ENCODE peak calls at places on chromosomes 1 and 21, in seven cellular contexts. T is tibial nerve; F is stimulated activated naive CD8-positive, alpha-beta T cell treated with anti-CD3 and anti-CD28 coated beads, Interleukin-15, amount 100 ng/mL, for 72 hours; B is sigmoid colon; J is NCI-H774; M is HCT116; W is Right ventricle myocardium superior. I is an unnamed sample.

GRCh38 chr1:169874229-169874628 is 19.5 kb downstream of the SCYL3 start:
- DNase-seq in T (no peak), F (no peak), B (no peak), J (no peak), M (no peak), W (no peak), I (peak; percentile 56)

GRCh38 chr1:215728206-215728605 is 161.1 kb downstream of the KCTD3 start:
- DNase-seq in T (no peak), F (no peak), B (no peak), J (no peak), M (no peak), W (no peak), I (no peak)

GRCh38 chr1:43868741-43869067 is 64.9 kb upstream of the ARTN start:
- DNase-seq in T (peak; percentile 19), F (no peak), B (no peak), J (no peak), M (no peak), W (no peak), I (peak; percentile 84)

GRCh38 chr1:19582318-19582717 is 61.8 kb upstream of the NBL1 start:
- DNase-seq in T (peak; percentile 34), F (peak; percentile 81), B (no peak), J (no peak), M (peak; percentile 60), W (peak; percentile 60), I (no peak)

GRCh38 chr1:108692724-108693655 is 880 bp downstream of the PRPF38B start:
- DNase-seq in T (peak; percentile 54), F (peak; percentile 85), B (peak; percentile 76), J (peak; percentile 9), M (peak; percentile 41), W (peak; percentile 51), I (peak; percentile 78)

GRCh38 chr1:234235373-234235772 is 137.9 kb upstream of the COA6 start:
- DNase-seq in T (no peak), F (no peak), B (no peak), J (no peak), M (no peak), W (no peak), I (no peak)

GRCh38 chr1:107782192-107782845 is 182.7 kb downstream of the VAV3 start:
- DNase-seq in T (peak; percentile 85), F (peak; percentile 32), B (no peak), J (peak; percentile 45), M (peak; percentile 34), W (no peak), I (peak; percentile 77)

GRCh38 chr1:41743361-41743760 is 175.4 kb downstream of the HIVEP3 start:
- DNase-seq in T (no peak), F (no peak), B (no peak), J (no peak), M (no peak), W (no peak), I (no peak)

GRCh38 chr21:38277501-38278111 is 20.8 kb downstream of the KCNJ15 start:
- DNase-seq in T (peak; percentile 60), F (no peak), B (peak; percentile 76), J (no peak), M (no peak), W (no peak), I (peak; percentile 99)

GRCh38 chr1:224203243-224204016 is 20.4 kb downstream of the DEGS1 start:
- DNase-seq in T (peak; percentile 39), F (no peak), B (peak; percentile 70), J (no peak), M (no peak), W (peak; percentile 65), I (peak; percentile 67)

GRCh38 chr1:7613851-7614205 is 157.3 kb upstream of the VAMP3 start:
- DNase-seq in T (no peak), F (no peak), B (peak; percentile 32), J (no peak), M (no peak), W (no peak), I (no peak)

GRCh38 chr1:172699695-172700094 is 40.8 kb downstream of the FASLG start:
- DNase-seq in T (no peak), F (no peak), B (no peak), J (no peak), M (no peak), W (no peak), I (peak; percentile 35)

GRCh38 chr1:167121375-167122120 is 27.7 kb downstream of the STYXL2 start:
- DNase-seq in T (no peak), F (peak; percentile 35), B (no peak), J (peak; percentile 53), M (peak; percentile 18), W (peak; percentile 63), I (peak; percentile 6)

GRCh38 chr1:15803380-15803779 is 4.1 kb downstream of the UQCRHL start:
- DNase-seq in T (no peak), F (peak; percentile 17), B (no peak), J (no peak), M (peak; percentile 58), W (no peak), I (peak; percentile 47)

GRCh38 chr1:61049850-61050540 is 32.4 kb upstream of the NFIA start:
- DNase-seq in T (peak; percentile 97), F (peak; percentile 91), B (peak; percentile 97), J (peak; percentile 88), M (peak; percentile 73), W (peak; percentile 97), I (peak; percentile 88)

GRCh38 chr1:94807742-94808491 is 12.2 kb upstream of the SLC44A3 start:
- DNase-seq in T (no peak), F (no peak), B (no peak), J (no peak), M (no peak), W (no peak), I (no peak)

GRCh38 chr1:214327519-214327918 is 46.6 kb downstream of the SMYD2 start:
- DNase-seq in T (no peak), F (no peak), B (no peak), J (no peak), M (no peak), W (no peak), I (no peak)

GRCh38 chr1:94646786-94647555 is 105.4 kb upstream of the F3 start:
- DNase-seq in T (no peak), F (no peak), B (no peak), J (no peak), M (no peak), W (no peak), I (no peak)

GRCh38 chr21:37531402-37532042 is 164.9 kb downstream of the DYRK1A start:
- DNase-seq in T (no peak), F (no peak), B (no peak), J (no peak), M (no peak), W (peak; percentile 79), I (peak; percentile 12)

GRCh38 chr1:178238722-178239510 is 145.0 kb downstream of the RASAL2 start:
- DNase-seq in T (no peak), F (no peak), B (no peak), J (no peak), M (peak; percentile 98), W (no peak), I (peak; percentile 97)

GRCh38 chr21:34845521-34846213 is 176.9 kb downstream of the CLIC6 start:
- DNase-seq in T (no peak), F (peak; percentile 56), B (no peak), J (peak; percentile 9), M (peak; percentile 75), W (no peak), I (peak; percentile 87)

GRCh38 chr1:227756172-227756959 is 21.1 kb downstream of the SNAP47 start:
- DNase-seq in T (no peak), F (peak; percentile 33), B (peak; percentile 89), J (no peak), M (no peak), W (no peak), I (peak; percentile 33)

GRCh38 chr1:152954436-152954835 is 7.4 kb downstream of the SPRR5 start:
- DNase-seq in T (no peak), F (no peak), B (no peak), J (no peak), M (no peak), W (no peak), I (no peak)

GRCh38 chr1:14696766-14697165 is 98.3 kb downstream of the KAZN start:
- DNase-seq in T (no peak), F (no peak), B (no peak), J (no peak), M (no peak), W (no peak), I (no peak)

GRCh38 chr1:54413295-54413694 is 7.1 kb upstream of the SSBP3 start:
- DNase-seq in T (no peak), F (no peak), B (peak; percentile 81), J (peak; percentile 11), M (no peak), W (peak; percentile 61), I (peak; percentile 51)

GRCh38 chr1:108183301-108183700 is 16.8 kb downstream of the SLC25A24 start:
- DNase-seq in T (no peak), F (no peak), B (no peak), J (no peak), M (no peak), W (no peak), I (no peak)

GRCh38 chr1:201791775-201792166 is 37.2 kb upstream of the IPO9 start:
- DNase-seq in T (no peak), F (no peak), B (no peak), J (peak; percentile 24), M (no peak), W (peak; percentile 56), I (peak; percentile 74)

GRCh38 chr1:243882276-243882675 is 32.2 kb upstream of the AKT3 start:
- DNase-seq in T (no peak), F (no peak), B (no peak), J (no peak), M (no peak), W (no peak), I (peak; percentile 73)

GRCh38 chr1:6513296-6513928 is 21.9 kb upstream of the PLEKHG5 start:
- DNase-seq in T (no peak), F (no peak), B (no peak), J (no peak), M (no peak), W (peak; percentile 47), I (peak; percentile 52)

GRCh38 chr1:46622341-46622740 is 5.7 kb upstream of the MOB3C start:
- DNase-seq in T (no peak), F (no peak), B (peak; percentile 68), J (no peak), M (no peak), W (no peak), I (peak; percentile 31)

GRCh38 chr1:234611153-234611798 is 1.3 kb upstream of the IRF2BP2 start:
- DNase-seq in T (peak; percentile 51), F (no peak), B (no peak), J (peak; percentile 93), M (peak; percentile 77), W (no peak), I (peak; percentile 95)

GRCh38 chr1:108703939-108704338 is 8.8 kb upstream of the FNDC7 start:
- DNase-seq in T (no peak), F (peak; percentile 40), B (no peak), J (no peak), M (no peak), W (no peak), I (no peak)

GRCh38 chr1:151377150-151377884 is 4.8 kb upstream of the SELENBP1 start:
- DNase-seq in T (no peak), F (no peak), B (no peak), J (no peak), M (no peak), W (no peak), I (no peak)

GRCh38 chr1:229835226-229835625 is 209.2 kb downstream of the URB2 start:
- DNase-seq in T (no peak), F (no peak), B (no peak), J (no peak), M (no peak), W (no peak), I (no peak)

GRCh38 chr1:242523968-242524570 is 428 bp downstream of the PLD5 start:
- DNase-seq in T (no peak), F (peak; percentile 9), B (no peak), J (peak; percentile 77), M (no peak), W (no peak), I (no peak)

GRCh38 chr1:244065960-244066388 is 14.9 kb downstream of the ZBTB18 start:
- DNase-seq in T (no peak), F (no peak), B (no peak), J (no peak), M (no peak), W (no peak), I (peak; percentile 86)

GRCh38 chr1:48808496-48808895 is 31.8 kb upstream of the BEND5 start:
- DNase-seq in T (no peak), F (no peak), B (no peak), J (no peak), M (no peak), W (no peak), I (no peak)

GRCh38 chr1:231062500-231063270 is 22.6 kb upstream of the FAM89A start:
- DNase-seq in T (no peak), F (no peak), B (no peak), J (no peak), M (no peak), W (no peak), I (peak; percentile 4)